ENCODE peak calls at places on chromosome 1, in ten cellular contexts. E is CD4-positive, CD25-positive, alpha-beta regulatory T cell; U is activated T-cell treated with anti-CD3 and anti-CD28 coated beads, Interleukin-2, amount 50 U/mL, for 1 hour; V is heart left ventricle; N is stimulated activated CD8-positive, alpha-beta memory T cell treated with anti-CD3 and anti-CD28 coated beads, Interleukin-12 subunit alpha, Interleukin-12 subunit beta, amount 100 ng/mL, for 4 hours; A is left colon; O is NCI-H1092 treated with DMSO at 0.1 percent for 48 hours; W is thoracic aorta; L is HT-29; K is stomach. X is an unnamed sample.

GRCh38 chr1:18556364-18556763 is 74.3 kb upstream of the PAX7 start:
- DNase-seq in E (no peak), K (no peak), W (no peak), U (no peak), V (no peak), O (peak), L (peak), N (no peak), A (no peak), X (no peak)

GRCh38 chr1:9849691-9850441 is 26.1 kb upstream of the CLSTN1 start:
- DNase-seq in V (no peak), W (no peak), N (no peak), K (no peak), L (no peak), A (no peak), E (no peak), O (no peak), U (no peak), X (no peak)

GRCh38 chr1:207892764-207893163 is 18.2 kb downstream of the CD34 start:
- DNase-seq in V (no peak), L (no peak), W (no peak), A (no peak), K (peak), U (no peak), N (no peak), O (no peak), E (no peak), X (no peak)

GRCh38 chr1:37157634-37158033 is 123.3 kb upstream of the GRIK3 start:
- DNase-seq in V (no peak), A (no peak), L (no peak), O (no peak), K (no peak), N (no peak), W (no peak), E (no peak), U (no peak), X (no peak)

GRCh38 chr1:217535601-217536377 is 95.1 kb downstream of the GPATCH2 start:
- DNase-seq in E (no peak), L (no peak), U (no peak), K (no peak), N (no peak), V (no peak), W (no peak), O (no peak), A (no peak), X (no peak)

GRCh38 chr1:101122452-101123166 is 97.0 kb upstream of the DPH5 start:
- DNase-seq in L (no peak), V (no peak), K (no peak), O (no peak), N (no peak), W (no peak), A (no peak), U (no peak), E (no peak), X (no peak)

GRCh38 chr1:102896286-102896685 is 212.0 kb downstream of the COL11A1 start:
- DNase-seq in N (no peak), V (no peak), A (no peak), U (no peak), O (no peak), W (no peak), E (no peak), L (no peak), K (no peak), X (no peak)

GRCh38 chr1:57966751-57967406 is 543.0 kb upstream of the DAB1 start:
- DNase-seq in V (no peak), W (no peak), K (no peak), O (no peak), A (no peak), L (peak), U (no peak), E (no peak), N (no peak), X (no peak)

GRCh38 chr1:203038217-203038741 is 12.0 kb downstream of the PPFIA4 start:
- DNase-seq in E (no peak), L (peak), K (no peak), N (no peak), U (no peak), A (no peak), O (no peak), V (peak), W (peak), X (no peak)

GRCh38 chr1:25035523-25036116 is 105.5 kb upstream of the RUNX3 start:
- DNase-seq in O (no peak), U (no peak), N (no peak), E (no peak), A (no peak), W (no peak), V (no peak), K (no peak), L (no peak), X (no peak)

GRCh38 chr1:113917400-113918082 is 11.6 kb upstream of the HIPK1 start:
- DNase-seq in O (no peak), A (no peak), L (no peak), V (no peak), K (no peak), E (no peak), U (no peak), W (no peak), N (no peak), X (no peak)

GRCh38 chr1:75720820-75721219 is 3.7 kb upstream of the ACADM start:
- DNase-seq in A (no peak), N (no peak), K (no peak), V (no peak), W (no peak), E (no peak), L (no peak), U (no peak), O (no peak), X (no peak)

X was measured in NCI-H748 treated with DMSO at 0.1 percent for 48 hours.